ENCODE peak calls at places on chromosomes 7 and 10, in seven cellular contexts. V, U, N, E, P, O and B are unnamed samples.

GRCh38 chr10:117541405-117541908 is 1.1 kb upstream of the EMX2 start:
- DNase-seq in V (peak), U (no peak), N (no peak), E (peak), P (no peak), O (peak), B (peak)

GRCh38 chr10:92103376-92104084 is 180.0 kb downstream of the BTAF1 start:
- DNase-seq in V (no peak), U (no peak), N (no peak), E (no peak), P (no peak), O (peak), B (no peak)

GRCh38 chr10:51000976-51001375 is 73.3 kb upstream of the PRKG1 start:
- DNase-seq in V (no peak), U (no peak), N (no peak), E (peak), P (no peak), O (no peak), B (peak)

GRCh38 chr7:55199418-55199817 is 165.7 kb upstream of the LANCL2 start:
- DNase-seq in V (no peak), U (no peak), N (no peak), E (no peak), P (no peak), O (no peak), B (no peak)

GRCh38 chr10:124998624-124999291 is 56.8 kb downstream of the ZRANB1 start:
- DNase-seq in V (no peak), U (no peak), N (no peak), E (peak), P (no peak), O (no peak), B (no peak)

GRCh38 chr10:128578766-128579165 is 452.5 kb upstream of the MKI67 start:
- DNase-seq in V (no peak), U (no peak), N (no peak), E (no peak), P (no peak), O (no peak), B (no peak)

GRCh38 chr10:6140965-6141295 is 52.1 kb downstream of the RBM17 start:
- DNase-seq in V (no peak), U (no peak), N (no peak), E (peak), P (no peak), O (no peak), B (no peak)

GRCh38 chr10:3779146-3779707 is 5.8 kb downstream of the KLF6 start:
- DNase-seq in V (no peak), U (no peak), N (no peak), E (peak), P (no peak), O (no peak), B (peak)

GRCh38 chr10:61110188-61110844 is 166.3 kb upstream of the RHOBTB1 start:
- DNase-seq in V (no peak), U (no peak), N (no peak), E (peak), P (no peak), O (no peak), B (no peak)

GRCh38 chr7:129052441-129052840 is 2.5 kb downstream of the TNPO3 start:
- DNase-seq in V (no peak), U (no peak), N (no peak), E (no peak), P (no peak), O (no peak), B (no peak)

GRCh38 chr7:129055294-129055816 is 444 bp upstream of the TNPO3 start:
- DNase-seq in V (no peak), U (no peak), N (no peak), E (no peak), P (no peak), O (no peak), B (no peak)

GRCh38 chr7:129053938-129054437 is 923 bp downstream of the TNPO3 start:
- DNase-seq in V (no peak), U (no peak), N (no peak), E (peak), P (no peak), O (no peak), B (peak)

GRCh38 chr7:129054438-129055293 is at the start of gene TNPO3:
- DNase-seq in V (peak), U (peak), N (peak), E (peak), P (peak), O (peak), B (peak)

GRCh38 chr7:129055861-129056464 is 1.1 kb upstream of the TNPO3 start:
- DNase-seq in V (no peak), U (no peak), N (no peak), E (no peak), P (no peak), O (no peak), B (no peak)
- H3K4me3 ChIP-seq in V (peak), U (peak), N (peak), E (no peak), P (peak), O (no peak), B (no peak)

DNA sequence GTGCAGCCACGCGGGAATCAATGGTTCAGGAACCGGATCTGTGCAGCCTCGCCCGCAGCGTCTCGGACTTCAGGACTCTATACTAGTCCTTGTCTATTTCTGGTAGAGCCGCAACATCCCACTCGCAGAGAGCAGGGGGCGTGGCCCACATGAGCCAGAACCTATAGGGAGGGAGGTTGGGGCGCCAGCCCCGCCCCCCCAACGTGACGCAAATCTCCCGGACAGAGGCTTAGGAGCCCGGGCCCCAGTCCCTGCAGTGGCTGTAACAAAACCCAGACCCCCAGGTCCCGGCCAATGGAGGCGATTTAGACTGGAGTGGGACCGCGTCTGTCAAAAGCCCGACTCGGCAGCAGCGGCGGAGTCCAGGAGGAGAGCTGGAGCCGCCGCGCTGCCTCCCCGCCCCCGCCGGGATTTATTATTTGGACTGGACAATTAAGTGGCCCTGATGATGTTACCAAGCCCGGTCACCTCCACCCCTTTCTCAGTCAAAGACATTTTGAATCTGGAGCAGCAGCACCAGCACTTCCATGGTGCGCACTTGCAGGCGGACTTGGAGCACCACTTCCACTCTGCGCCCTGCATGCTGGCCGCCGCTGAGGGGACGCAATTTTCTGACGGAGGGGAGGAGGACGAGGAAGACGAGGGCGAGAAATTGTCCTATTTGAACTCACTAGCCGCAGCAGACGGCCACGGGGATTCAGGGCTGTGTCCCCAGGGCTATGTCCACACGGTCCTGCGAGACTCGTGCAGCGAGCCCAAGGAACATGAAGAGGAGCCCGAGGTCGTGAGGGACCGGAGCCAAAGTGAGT is at the start of gene NKX2-3:
- DNase-seq in V (peak), U (no peak), N (peak), E (peak), P (peak), O (no peak), B (peak)
- H3K4me3 ChIP-seq in V (peak), U (no peak), N (no peak), E (no peak), P (peak), O (no peak), B (no peak)

GRCh38 chr10:2627969-2628368 is 439.4 kb upstream of the PFKP start:
- DNase-seq in V (no peak), U (no peak), N (no peak), E (no peak), P (no peak), O (no peak), B (no peak)
- H3K4me3 ChIP-seq in V (no peak), U (no peak), N (no peak), E (no peak), P (no peak), O (no peak), B (no peak)

GRCh38 chr10:86918022-86918471 is 39.4 kb downstream of the MMRN2 start:
- DNase-seq in V (no peak), U (no peak), N (no peak), E (no peak), P (no peak), O (no peak), B (peak)
- H3K4me3 ChIP-seq in V (no peak), U (no peak), N (no peak), E (no peak), P (no peak), O (no peak), B (no peak)

GRCh38 chr7:123798527-123799188 is 46.3 kb upstream of the HYAL4 start:
- DNase-seq in V (no peak), U (no peak), N (no peak), E (no peak), P (no peak), O (no peak), B (no peak)
- H3K4me3 ChIP-seq in V (no peak), U (no peak), N (no peak), E (no peak), P (peak), O (no peak), B (no peak)

GRCh38 chr7:80136276-80137045 is 1.8 kb downstream of the GNAI1 start:
- DNase-seq in V (no peak), U (no peak), N (no peak), E (peak), P (no peak), O (no peak), B (peak)
- H3K4me3 ChIP-seq in V (peak), U (no peak), N (no peak), E (peak), P (peak), O (peak), B (peak)

GRCh38 chr10:78407009-78407711 is 373.5 kb downstream of the RPS24 start:
- DNase-seq in V (peak), U (peak), N (peak), E (peak), P (peak), O (peak), B (peak)
- H3K4me3 ChIP-seq in V (no peak), U (peak), N (no peak), E (peak), P (peak), O (peak), B (peak)

GRCh38 chr10:19640864-19641263 is 175.4 kb upstream of the PLXDC2 start:
- DNase-seq in V (no peak), U (no peak), N (no peak), E (no peak), P (no peak), O (no peak), B (no peak)

GRCh38 chr10:19638873-19639233 is 177.4 kb upstream of the PLXDC2 start:
- DNase-seq in V (no peak), U (no peak), N (no peak), E (no peak), P (no peak), O (no peak), B (no peak)

GRCh38 chr10:19634163-19634562 is 182.1 kb upstream of the PLXDC2 start:
- DNase-seq in V (no peak), U (no peak), N (no peak), E (no peak), P (no peak), O (no peak), B (no peak)

GRCh38 chr10:19638173-19638872 is 177.9 kb upstream of the PLXDC2 start:
- DNase-seq in V (no peak), U (no peak), N (no peak), E (peak), P (no peak), O (peak), B (peak)
- H3K4me3 ChIP-seq in V (peak), U (no peak), N (no peak), E (peak), P (peak), O (no peak), B (peak)

DNA sequence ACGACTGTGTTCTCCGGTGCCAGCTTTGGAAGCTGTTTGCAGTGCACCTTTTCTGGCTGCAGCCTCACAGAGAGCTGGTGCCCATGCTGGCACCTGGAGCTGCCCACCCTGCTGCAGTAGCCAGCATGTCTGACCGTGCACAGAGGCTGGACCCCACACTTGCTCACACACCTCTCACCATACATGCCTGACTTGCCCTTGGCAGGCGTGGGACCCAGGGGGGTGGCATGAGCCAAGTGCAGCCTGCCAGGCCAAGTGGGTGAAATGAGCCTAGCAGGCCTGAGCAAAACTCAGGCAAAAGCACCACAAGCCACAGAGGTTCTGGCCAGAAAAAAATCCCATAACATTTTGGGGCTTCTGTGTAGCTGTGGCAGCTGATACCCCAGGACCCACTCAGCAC is 258.8 kb downstream of the XPNPEP1 start:
- DNase-seq in V (no peak), U (no peak), N (no peak), E (no peak), P (no peak), O (no peak), B (no peak)
- H3K4me3 ChIP-seq in V (no peak), U (no peak), N (no peak), E (no peak), P (no peak), O (no peak), B (no peak)

DNA sequence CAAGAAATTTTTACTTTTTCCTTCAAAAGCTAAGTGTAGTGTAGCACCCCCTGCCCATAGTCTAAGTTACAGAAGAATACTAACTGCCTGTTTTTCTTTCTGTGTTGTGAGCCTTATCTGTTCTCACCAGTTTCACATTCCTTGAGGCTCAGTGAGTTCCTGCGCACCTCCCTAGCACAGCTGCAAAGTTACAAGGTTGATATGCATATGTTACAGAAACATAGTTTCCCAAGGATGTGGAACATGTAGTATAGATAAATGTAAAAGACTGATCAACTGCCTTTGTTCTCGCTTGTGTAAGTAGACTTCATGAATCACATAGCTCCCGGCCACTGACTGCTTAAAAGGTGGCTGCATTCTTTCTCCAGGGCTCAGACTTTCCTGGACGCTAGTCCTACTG is 6.7 kb upstream of the ZNF33B start:
- DNase-seq in V (no peak), U (no peak), N (no peak), E (no peak), P (no peak), O (no peak), B (no peak)
- H3K4me3 ChIP-seq in V (no peak), U (no peak), N (no peak), E (no peak), P (no peak), O (no peak), B (no peak)